ENCODE peak calls at places on chromosomes 3 and 15, in four cellular contexts. J, L, P and E are unnamed samples.

GRCh38 chr3:115236496-115236895 is 89.4 kb upstream of the ZBTB20 start:
- DNase-seq in L (no peak), J (no peak), P (no peak), E (no peak)

GRCh38 chr15:82643992-82644391 is 3.2 kb downstream of the CPEB1 start:
- DNase-seq in L (no peak), J (no peak), P (no peak), E (no peak)

GRCh38 chr3:157618075-157618760 is 115.0 kb upstream of the VEPH1 start:
- DNase-seq in P (peak; percentile 88), J (no peak), L (peak; percentile 79), E (peak; percentile 83)

GRCh38 chr3:124277516-124277890 is 285.6 kb upstream of the ROPN1 start:
- DNase-seq in P (peak; percentile 24), L (peak; percentile 11), J (no peak), E (no peak)

GRCh38 chr3:147297756-147298155 is 108.6 kb downstream of the ZIC4 start:
- DNase-seq in P (no peak), J (no peak), L (no peak), E (peak; percentile 5)

GRCh38 chr3:197298858-197299854 is 744 bp upstream of the DLG1 start:
- DNase-seq in L (peak; percentile 84), J (peak; percentile 37), P (no peak), E (no peak)

GRCh38 chr3:116005404-116005803 is 382.1 kb downstream of the GAP43 start:
- DNase-seq in P (peak; percentile 80), J (peak; percentile 22), L (peak; percentile 95), E (peak; percentile 89)

GRCh38 chr3:72328755-72329154 is 519.5 kb downstream of the SHQ1 start:
- DNase-seq in L (no peak), J (no peak), P (no peak), E (no peak)

GRCh38 chr3:151009981-151010380 is 37.5 kb upstream of the CLRN1 start:
- DNase-seq in L (peak; percentile 4), P (no peak), J (no peak), E (no peak)

GRCh38 chr3:106114220-106114619 is 245.4 kb upstream of the CBLB start:
- DNase-seq in J (no peak), P (peak; percentile 40), L (no peak), E (peak; percentile 56)

GRCh38 chr3:7368597-7368996 is 507.7 kb downstream of the GRM7 start:
- DNase-seq in J (no peak), L (no peak), P (no peak), E (no peak)

GRCh38 chr3:71395470-71395869 is 188.1 kb downstream of the FOXP1 start:
- DNase-seq in J (no peak), L (no peak), P (no peak), E (no peak)

GRCh38 chr3:181279239-181279565 is 289.7 kb upstream of the DNAJC19 start:
- DNase-seq in J (no peak), L (no peak), P (no peak), E (no peak)

GRCh38 chr3:139675327-139675726 is 2.4 kb downstream of the NMNAT3 start:
- DNase-seq in P (no peak), J (no peak), L (no peak), E (no peak)

GRCh38 chr15:90706394-90707327 is 10.5 kb upstream of the BLM start:
- DNase-seq in P (no peak), J (no peak), L (no peak), E (no peak)

GRCh38 chr15:33094336-33094735 is 100.2 kb downstream of the FMN1 start:
- DNase-seq in L (no peak), P (peak; percentile 50), J (no peak), E (peak; percentile 86)

GRCh38 chr3:16448691-16449090 is 64.8 kb downstream of the RFTN1 start:
- DNase-seq in J (peak; percentile 50), L (peak; percentile 90), P (peak; percentile 95), E (peak; percentile 99)

GRCh38 chr3:25460751-25461150 is 32.7 kb downstream of the RARB start:
- DNase-seq in L (no peak), J (no peak), P (no peak), E (no peak)

GRCh38 chr3:10437995-10438901 is 67.1 kb downstream of the ATP2B2 start:
- DNase-seq in P (peak; percentile 48), L (no peak), J (no peak), E (peak; percentile 86)

GRCh38 chr3:197023241-197023997 is 6.2 kb downstream of the MELTF start:
- DNase-seq in J (no peak), L (no peak), P (no peak), E (no peak)

GRCh38 chr3:105907790-105908189 is 39.0 kb upstream of the CBLB start:
- DNase-seq in J (peak; percentile 25), P (no peak), L (no peak), E (peak; percentile 11)

GRCh38 chr3:195249858-195250464 is 21.0 kb downstream of the XXYLT1 start:
- DNase-seq in L (no peak), P (no peak), J (no peak), E (no peak)

GRCh38 chr15:39462691-39463090 is 118.2 kb upstream of the THBS1 start:
- DNase-seq in J (no peak), P (peak; percentile 35), L (peak; percentile 9), E (peak; percentile 86)

GRCh38 chr3:55935241-55935640 is 448.1 kb upstream of the WNT5A start:
- DNase-seq in L (no peak), P (no peak), J (no peak), E (no peak)

GRCh38 chr3:150240891-150241290 is 167.2 kb upstream of the TSC22D2 start:
- DNase-seq in P (no peak), J (no peak), L (no peak), E (no peak)

GRCh38 chr3:58026598-58026997 is 18.4 kb downstream of the FLNB start:
- DNase-seq in L (peak; percentile 89), P (no peak), J (no peak), E (no peak)

GRCh38 chr3:166844329-166844728 is 535.8 kb downstream of the ZBBX start:
- DNase-seq in L (no peak), P (no peak), J (no peak), E (no peak)

GRCh38 chr3:148873270-148873927 is 8.3 kb downstream of the CPA3 start:
- DNase-seq in J (no peak), P (no peak), L (no peak), E (no peak)

GRCh38 chr3:40588406-40588805 is 63.6 kb downstream of the ZNF621 start:
- DNase-seq in L (peak; percentile 46), P (no peak), J (no peak), E (no peak)

GRCh38 chr3:126834596-126835471 is 130.8 kb downstream of the CHCHD6 start:
- DNase-seq in L (peak; percentile 64), J (no peak), P (no peak), E (no peak)

GRCh38 chr15:75673426-75674247 is 25.9 kb downstream of the SNX33 start:
- DNase-seq in L (peak; percentile 31), P (peak; percentile 70), J (peak; percentile 43), E (peak; percentile 68)

DNA sequence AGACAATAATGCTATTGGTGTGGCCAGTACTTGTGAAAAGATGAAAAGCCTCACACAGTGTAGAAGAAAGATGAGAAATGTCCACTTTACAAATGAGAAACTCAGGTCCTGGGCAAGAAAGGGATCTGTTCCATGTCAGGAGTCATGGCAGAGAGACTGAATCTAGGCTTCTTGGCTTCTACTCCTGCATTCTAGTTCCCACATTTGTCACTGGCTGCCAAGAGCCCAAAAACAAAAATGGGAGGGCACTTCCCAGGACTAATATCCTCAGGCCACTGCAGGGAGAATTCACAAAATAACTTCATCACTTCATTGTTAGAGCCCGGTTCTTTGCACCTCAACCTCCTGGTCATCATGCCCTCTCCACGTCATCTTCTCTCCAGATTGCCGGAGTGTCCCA is 337.5 kb downstream of the NTRK3 start:
- DNase-seq in P (no peak), L (no peak), J (no peak), E (no peak)
- H3K9me3 ChIP-seq in P (no peaks in the 10 kb centered on the region), L (peaks cover 4% of the 10 kb centered on the region), J (no peaks in the 10 kb centered on the region), E (no peaks in the 10 kb centered on the region)

GRCh38 chr15:101314301-101314700 is 19.3 kb upstream of the SNRPA1 start:
- DNase-seq in J (no peak), L (no peak), P (no peak), E (no peak)

GRCh38 chr15:101315736-101316135 is 20.7 kb upstream of the SNRPA1 start:
- DNase-seq in J (no peak), P (no peak), L (no peak), E (no peak)

GRCh38 chr15:101313041-101313761 is 18.2 kb upstream of the SNRPA1 start:
- DNase-seq in P (no peak), L (no peak), J (no peak), E (no peak)

GRCh38 chr15:101316529-101316928 is 21.5 kb upstream of the SNRPA1 start:
- DNase-seq in J (peak; percentile 28), L (no peak), P (no peak), E (no peak)

DNA sequence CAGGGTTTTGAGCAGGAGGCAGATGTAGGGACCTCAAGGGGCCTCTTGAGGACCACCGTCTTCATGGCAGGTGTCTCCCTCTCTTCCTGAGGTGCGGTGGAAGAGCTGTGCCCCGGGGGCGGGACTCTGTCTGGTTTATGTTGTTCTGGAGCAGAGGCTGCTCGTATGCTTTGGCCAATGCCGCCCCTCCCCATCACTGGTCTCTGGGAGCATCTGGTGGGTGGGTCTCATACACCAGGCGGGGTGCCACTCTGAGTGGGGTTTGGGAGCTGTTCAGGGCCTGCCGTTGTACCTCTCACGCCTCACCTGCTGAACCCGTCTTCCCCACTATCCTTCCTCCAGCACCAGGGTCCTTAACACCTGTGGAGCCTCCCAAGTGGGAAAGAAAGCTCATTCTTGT is 19.7 kb upstream of the SNRPA1 start:
- DNase-seq in P (no peak), J (no peak), L (no peak), E (no peak)
- H3K9me3 ChIP-seq in P (no peaks in the 10 kb centered on the region), J (no peaks in the 10 kb centered on the region), L (no peaks in the 10 kb centered on the region), E (no peaks in the 10 kb centered on the region)

GRCh38 chr3:158617982-158618875 is 26.1 kb upstream of the GFM1 start:
- DNase-seq in L (no peak), J (no peak), P (no peak), E (no peak)
- H3K9me3 ChIP-seq in L (peaks cover 2% of the 10 kb centered on the region), J (no peaks in the 10 kb centered on the region), P (peaks cover 22% of the 10 kb centered on the region), E (no peaks in the 10 kb centered on the region)

GRCh38 chr3:128858167-128858566 is 21.3 kb upstream of the ACAD9 start:
- DNase-seq in P (peak; percentile 5), J (no peak), L (no peak), E (no peak)
- H3K9me3 ChIP-seq in P (peaks cover 43% of the 10 kb centered on the region), J (peaks cover 26% of the 10 kb centered on the region), L (peaks cover 32% of the 10 kb centered on the region), E (no peaks in the 10 kb centered on the region)

GRCh38 chr3:43014216-43014615 is 35.1 kb downstream of the GASK1A start:
- DNase-seq in P (no peak), J (no peak), L (no peak), E (no peak)

GRCh38 chr3:43012189-43012588 is 33.1 kb downstream of the GASK1A start:
- DNase-seq in J (no peak), L (no peak), P (no peak), E (no peak)

GRCh38 chr3:43014990-43015389 is 35.9 kb downstream of the GASK1A start:
- DNase-seq in J (no peak), P (no peak), L (no peak), E (no peak)

GRCh38 chr3:43013256-43013655 is 34.1 kb downstream of the GASK1A start:
- DNase-seq in J (no peak), L (no peak), P (no peak), E (no peak)

DNA sequence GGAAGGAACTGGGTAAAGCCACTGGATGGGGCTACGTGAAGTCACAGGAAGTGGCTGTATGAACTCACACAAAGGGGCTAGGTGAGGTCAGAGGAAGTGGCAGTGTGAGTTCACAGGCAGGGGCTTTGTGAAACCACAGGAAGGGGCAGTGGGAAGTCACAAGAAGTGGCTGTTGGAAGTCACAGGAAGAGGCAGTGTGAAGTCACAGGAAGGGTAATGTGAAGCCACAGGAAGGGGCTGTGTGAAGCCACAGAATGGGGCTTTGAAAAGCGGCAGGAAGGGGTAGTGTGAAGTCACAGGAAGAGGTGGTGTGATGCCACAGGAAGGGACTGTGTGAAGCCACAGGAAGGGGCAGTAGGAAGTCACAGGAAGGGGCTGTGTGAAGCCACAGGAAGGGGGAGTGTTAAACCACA is 34.6 kb downstream of the GASK1A start:
- DNase-seq in J (no peak), L (no peak), P (no peak), E (no peak)
- H3K9me3 ChIP-seq in J (no peaks in the 10 kb centered on the region), L (peaks cover 19% of the 10 kb centered on the region), P (no peaks in the 10 kb centered on the region), E (no peaks in the 10 kb centered on the region)